ENCODE peak calls at places on chromosomes 2 and 18, in five cellular contexts. K, E, W, L and G are unnamed samples.

GRCh38 chr2:23286765-23287155 is 98.2 kb upstream of the KLHL29 start:
- DNase-seq in W (peak; percentile 51), L (peak; percentile 56), K (no peak), E (no peak), G (no peak)

GRCh38 chr2:237280235-237280634 is 133.7 kb downstream of the COL6A3 start:
- DNase-seq in E (no peak), W (no peak), L (no peak), K (no peak), G (no peak)

GRCh38 chr2:40343904-40344303 is 108.0 kb downstream of the SLC8A1 start:
- DNase-seq in K (no peak), L (no peak), W (no peak), E (no peak), G (no peak)

GRCh38 chr2:8413589-8414135 is 268.2 kb upstream of the ID2 start:
- DNase-seq in W (no peak), E (peak; percentile 33), L (no peak), K (no peak), G (no peak)

GRCh38 chr2:191501390-191502168 is 176.4 kb upstream of the NABP1 start:
- DNase-seq in W (no peak), E (no peak), K (no peak), L (no peak), G (no peak)

GRCh38 chr2:235066895-235067294 is 115.1 kb downstream of the SH3BP4 start:
- DNase-seq in L (no peak), K (no peak), E (no peak), W (no peak), G (no peak)

GRCh38 chr18:66553824-66554223 is 50.1 kb downstream of the CDH19 start:
- DNase-seq in K (no peak), L (no peak), W (no peak), E (no peak), G (no peak)

GRCh38 chr18:22710628-22711380 is 222.3 kb upstream of the RBBP8 start:
- DNase-seq in W (peak; percentile 51), E (peak; percentile 30), K (peak; percentile 37), L (no peak), G (no peak)

GRCh38 chr18:13280066-13280795 is 61.7 kb downstream of the LDLRAD4 start:
- DNase-seq in W (no peak), E (no peak), K (no peak), L (no peak), G (no peak)

GRCh38 chr2:8153258-8153718 is 528.6 kb upstream of the ID2 start:
- DNase-seq in K (no peak), W (no peak), L (no peak), E (no peak), G (no peak)

GRCh38 chr2:149787206-149787605 is 199.6 kb upstream of the MMADHC start:
- DNase-seq in E (no peak), L (no peak), W (no peak), K (no peak), G (no peak)

GRCh38 chr2:190023860-190024259 is 38.7 kb downstream of the MSTN start:
- DNase-seq in W (no peak), E (no peak), K (no peak), L (no peak), G (peak; percentile 24)

GRCh38 chr2:71880846-71881610 is 266.6 kb downstream of the CYP26B1 start:
- DNase-seq in W (peak; percentile 53), L (peak; percentile 44), K (peak; percentile 72), E (no peak), G (no peak)

GRCh38 chr2:236612737-236613136 is 43.1 kb downstream of the ACKR3 start:
- DNase-seq in K (no peak), L (no peak), W (no peak), E (peak; percentile 64), G (no peak)

GRCh38 chr2:31384351-31384750 is 30.2 kb downstream of the XDH start:
- DNase-seq in E (no peak), K (no peak), L (no peak), W (no peak), G (no peak)

GRCh38 chr2:241890524-241891235 is 21.2 kb downstream of the RTP5 start:
- DNase-seq in E (peak; percentile 77), W (peak; percentile 26), K (peak; percentile 82), L (no peak), G (peak; percentile 1)

GRCh38 chr2:105814291-105814940 is 69.7 kb downstream of the NCK2 start:
- DNase-seq in K (no peak), L (no peak), E (no peak), W (no peak), G (no peak)
- H3K4me1 ChIP-seq in K (no peaks in the 10 kb centered on the region), L (peaks cover 22% of the 10 kb centered on the region), E (peaks cover 25% of the 10 kb centered on the region), W (peaks cover 9% of the 10 kb centered on the region), G (no peaks in the 10 kb centered on the region)

GRCh38 chr2:96207778-96208143 is 866 bp downstream of the STARD7 start:
- DNase-seq in K (no peak), E (no peak), W (no peak), L (no peak), G (no peak)

GRCh38 chr2:96207073-96207777 is 1.4 kb downstream of the STARD7 start:
- DNase-seq in E (no peak), W (no peak), L (no peak), K (no peak), G (no peak)

GRCh38 chr2:96209011-96209728 is 543 bp upstream of the STARD7 start:
- DNase-seq in K (no peak), E (no peak), L (no peak), W (no peak), G (no peak)

GRCh38 chr2:96209729-96210085 is 1.1 kb upstream of the STARD7 start:
- DNase-seq in K (no peak), L (no peak), E (no peak), W (no peak), G (no peak)

DNA sequence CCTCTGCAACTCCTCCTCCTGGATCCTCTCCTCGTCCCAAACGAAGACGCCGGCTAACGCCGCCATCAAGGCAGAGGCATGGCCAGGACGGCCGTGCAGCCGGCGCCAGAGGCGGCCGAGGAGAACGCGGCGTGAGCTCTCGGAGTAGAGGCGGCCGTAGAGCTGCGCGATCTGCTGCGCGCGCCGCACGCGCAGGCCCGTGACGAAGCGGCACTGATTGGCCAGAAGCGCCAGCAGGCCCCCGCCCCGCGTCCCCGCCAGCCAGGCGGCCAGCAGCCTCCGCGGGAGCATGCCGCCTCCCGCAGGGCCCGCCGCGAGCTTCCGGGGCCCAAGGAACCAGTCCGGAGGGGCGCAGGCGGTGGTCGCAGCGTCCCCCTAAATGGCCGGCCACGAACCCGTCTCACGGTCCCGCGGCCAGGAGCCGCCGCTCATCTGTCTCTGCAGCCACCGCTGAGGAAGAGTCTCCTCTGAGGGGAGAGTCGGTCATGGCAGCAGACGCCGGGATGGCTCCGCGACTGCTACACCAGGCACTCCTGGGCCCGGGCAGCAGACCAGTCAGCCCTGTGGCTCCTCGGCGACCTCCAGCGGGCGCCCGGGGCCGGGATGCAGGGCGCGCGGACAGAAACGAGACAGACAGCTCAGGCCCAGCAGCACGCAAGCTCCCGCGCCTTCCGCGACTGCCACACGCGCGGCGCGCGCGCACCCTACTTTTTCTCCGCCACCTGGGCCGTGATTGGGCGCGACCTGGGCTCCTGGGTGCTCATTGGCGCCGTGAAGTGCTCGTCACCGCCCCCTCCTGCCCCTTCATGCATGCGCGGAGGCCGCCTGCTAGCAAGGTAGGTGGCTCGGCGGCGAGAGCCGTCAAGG is at the start of gene STARD7:
- DNase-seq in W (peak; percentile 99), K (peak; percentile 99), E (peak; percentile 99), L (peak; percentile 99), G (peak; percentile 94)
- TF ChIP-seq CTCF in W (no peak), K (peak; percentile 47), E (peak; percentile 28), L (no peak), G (no peak)

GRCh38 chr2:11875481-11875880 is 129.0 kb downstream of the LPIN1 start:
- DNase-seq in W (no peak), K (no peak), L (no peak), E (no peak), G (no peak)
- H3K4me3 ChIP-seq in W (no peak overlapping the region), K (no peak overlapping the region), L (no peak overlapping the region), E (no peak overlapping the region), G (no peak overlapping the region)

GRCh38 chr18:58848685-58849084 is 16.0 kb upstream of the ZNF532 start:
- DNase-seq in L (no peak), W (no peak), K (no peak), E (no peak), G (no peak)
- H3K4me1 ChIP-seq in L (peaks cover 11% of the 10 kb centered on the region), W (peaks cover 2% of the 10 kb centered on the region), K (peaks cover 10% of the 10 kb centered on the region), E (peaks cover 17% of the 10 kb centered on the region), G (no peaks in the 10 kb centered on the region)

GRCh38 chr2:143280097-143280757 is 151.0 kb downstream of the ARHGAP15 start:
- DNase-seq in L (no peak), E (no peak), K (no peak), W (no peak), G (no peak)

GRCh38 chr2:143284087-143284675 is 155.0 kb downstream of the ARHGAP15 start:
- DNase-seq in E (no peak), L (peak; percentile 35), K (peak; percentile 2), W (no peak), G (peak; percentile 31)

GRCh38 chr2:143279672-143280071 is 150.5 kb downstream of the ARHGAP15 start:
- DNase-seq in W (no peak), K (no peak), L (no peak), E (no peak), G (no peak)

GRCh38 chr2:143282684-143283083 is 153.5 kb downstream of the ARHGAP15 start:
- DNase-seq in E (no peak), W (no peak), K (no peak), L (no peak), G (no peak)
- TF ChIP-seq CTCF in E (no peak), W (no peak), K (peak; percentile 27), L (no peak), G (peak; percentile 28)

DNA sequence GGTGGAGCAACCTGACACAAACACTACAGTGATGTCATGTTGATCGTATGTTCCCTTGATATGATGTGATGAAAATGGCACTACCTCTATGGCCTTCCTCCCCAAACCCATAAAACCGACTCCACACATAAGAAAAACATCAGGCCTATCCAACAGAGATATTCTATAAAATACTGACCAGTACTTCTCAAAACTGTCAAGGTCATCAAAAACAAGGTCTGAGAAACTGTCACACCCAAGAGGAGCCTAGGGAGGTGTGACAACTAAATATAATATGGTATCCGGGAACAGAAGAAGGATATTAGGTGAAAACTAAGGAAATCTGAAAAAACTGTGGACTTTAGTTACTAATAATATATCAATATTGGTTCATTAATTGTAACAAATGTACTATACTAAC is 85.9 kb upstream of the FZD5 start:
- DNase-seq in L (no peak), K (no peak), E (no peak), W (no peak), G (no peak)
- H3K4me3 ChIP-seq in L (no peak overlapping the region), K (no peak overlapping the region), E (no peak overlapping the region), W (no peak overlapping the region), G (no peak overlapping the region)

GRCh38 chr2:52342458-52342857 is 1310.5 kb upstream of the NRXN1 start:
- DNase-seq in E (no peak), L (no peak), W (no peak), K (no peak), G (no peak)
- H3K4me1 ChIP-seq in E (no peaks in the 10 kb centered on the region), L (no peaks in the 10 kb centered on the region), W (no peaks in the 10 kb centered on the region), K (no peaks in the 10 kb centered on the region), G (no peaks in the 10 kb centered on the region)

DNA sequence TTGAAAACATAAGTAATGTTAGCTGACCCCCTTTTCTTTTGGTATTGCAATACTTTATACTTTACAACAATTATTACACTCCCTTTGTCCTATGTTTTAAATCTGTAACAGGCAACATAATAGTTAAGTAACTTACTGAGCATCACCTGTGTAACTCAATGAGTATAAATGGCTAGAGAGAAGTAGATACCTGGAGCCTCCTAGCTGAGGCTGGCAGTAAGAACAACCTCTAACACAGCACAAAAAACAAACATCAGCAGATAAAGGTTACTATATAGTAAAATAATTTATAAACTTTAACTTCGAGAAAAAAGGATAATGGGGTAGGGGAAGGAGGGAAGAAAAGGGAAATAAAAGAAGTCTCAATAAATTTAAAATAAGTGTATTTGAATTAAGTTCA is 73.1 kb upstream of the ST8SIA5 start:
- DNase-seq in E (no peak), L (no peak), W (no peak), K (no peak), G (no peak)
- TF ChIP-seq CTCF in E (no peak), L (no peak), W (no peak), K (no peak), G (no peak)